ENCODE peak calls at places on chromosome 1, in nine cellular contexts. K, X, H, W, T, S, Q, Y and J are unnamed samples.

GRCh38 chr1:33143181-33143580 is 38.7 kb downstream of the TRIM62 start:
- DNase-seq in K (no peak), X (no peak), H (no peak), W (no peak), T (peak; percentile 81), S (no peak), Q (peak; percentile 37), Y (no peak), J (no peak)

GRCh38 chr1:106608836-106609235 is 447.6 kb upstream of the PRMT6 start:
- DNase-seq in K (no peak), X (no peak), H (no peak), W (no peak), T (peak; percentile 60), S (no peak), Q (no peak), Y (no peak), J (no peak)

GRCh38 chr1:169326644-169327316 is 40.8 kb downstream of the NME7 start:
- DNase-seq in K (no peak), X (no peak), H (no peak), W (no peak), T (peak; percentile 64), S (no peak), Q (no peak), Y (no peak), J (no peak)

GRCh38 chr1:78420185-78420584 is 70.6 kb upstream of the PTGFR start:
- DNase-seq in K (no peak), X (no peak), H (no peak), W (no peak), T (peak; percentile 77), S (no peak), Q (no peak), Y (no peak), J (no peak)

GRCh38 chr1:91148641-91149069 is 126.8 kb upstream of the ZNF644 start:
- DNase-seq in K (peak; percentile 20), X (no peak), H (no peak), W (no peak), T (no peak), S (no peak), Q (no peak), Y (no peak), J (peak; percentile 71)

GRCh38 chr1:17565551-17565971 is 26.1 kb downstream of the ARHGEF10L start:
- DNase-seq in K (no peak), X (no peak), H (no peak), W (no peak), T (no peak), S (no peak), Q (no peak), Y (no peak), J (peak; percentile 37)

GRCh38 chr1:177915641-177916040 is 54.2 kb downstream of the SEC16B start:
- DNase-seq in K (no peak), X (no peak), H (no peak), W (no peak), T (no peak), S (no peak), Q (no peak), Y (no peak), J (no peak)

GRCh38 chr1:229952670-229953520 is 114.1 kb upstream of the GALNT2 start:
- DNase-seq in K (no peak), X (no peak), H (no peak), W (no peak), T (peak; percentile 40), S (no peak), Q (no peak), Y (no peak), J (no peak)

GRCh38 chr1:193260056-193260750 is 73.8 kb upstream of the B3GALT2 start:
- DNase-seq in K (no peak), X (no peak), H (no peak), W (no peak), T (no peak), S (no peak), Q (no peak), Y (no peak), J (no peak)

GRCh38 chr1:193264313-193265065 is 78.1 kb upstream of the B3GALT2 start:
- DNase-seq in K (no peak), X (no peak), H (no peak), W (no peak), T (peak; percentile 72), S (no peak), Q (no peak), Y (no peak), J (no peak)

GRCh38 chr1:193259619-193260018 is 73.2 kb upstream of the B3GALT2 start:
- DNase-seq in K (no peak), X (no peak), H (no peak), W (no peak), T (no peak), S (no peak), Q (no peak), Y (no peak), J (no peak)

GRCh38 chr1:193262661-193263060 is 76.2 kb upstream of the B3GALT2 start:
- DNase-seq in K (no peak), X (no peak), H (no peak), W (no peak), T (no peak), S (no peak), Q (no peak), Y (no peak), J (no peak)

DNA sequence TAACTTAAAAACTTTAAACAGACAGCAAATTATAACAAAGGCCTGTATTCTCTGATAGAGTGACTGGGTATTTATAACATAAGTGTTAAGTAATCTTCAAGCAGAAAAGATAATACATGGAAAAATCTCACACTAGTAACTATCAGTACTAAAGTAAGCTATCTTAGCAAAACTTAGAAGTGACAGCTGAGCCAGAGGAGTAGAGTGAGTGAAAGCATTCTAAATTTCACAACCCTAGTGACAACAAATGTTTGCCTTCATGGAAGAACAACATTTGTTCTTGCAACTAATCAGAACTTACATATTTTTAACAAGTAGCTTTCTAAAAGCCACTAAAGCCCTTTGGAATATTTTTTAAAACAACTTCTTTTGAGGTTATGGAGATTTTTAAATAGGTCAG is 74.5 kb upstream of the B3GALT2 start:
- DNase-seq in K (no peak), X (no peak), H (no peak), W (no peak), T (no peak), S (no peak), Q (no peak), Y (no peak), J (no peak)
- H3K4me1 ChIP-seq in K (no peaks in the 10 kb centered on the region), X (peaks cover 8% of the 10 kb centered on the region), H (no peaks in the 10 kb centered on the region), W (no peaks in the 10 kb centered on the region), T (no peaks in the 10 kb centered on the region), S (no peaks in the 10 kb centered on the region), Q (no peaks in the 10 kb centered on the region), Y (no peaks in the 10 kb centered on the region), J (no peaks in the 10 kb centered on the region)

GRCh38 chr1:199546323-199546722 is 481.2 kb upstream of the NR5A2 start:
- DNase-seq in K (no peak), X (no peak), H (no peak), W (no peak), T (peak; percentile 29), S (no peak), Q (no peak), Y (no peak), J (no peak)

GRCh38 chr1:199550384-199551067 is 477.0 kb upstream of the NR5A2 start:
- DNase-seq in K (no peak), X (no peak), H (no peak), W (no peak), T (peak; percentile 32), S (no peak), Q (no peak), Y (no peak), J (no peak)

GRCh38 chr1:199549424-199549823 is 478.1 kb upstream of the NR5A2 start:
- DNase-seq in K (no peak), X (no peak), H (no peak), W (no peak), T (peak; percentile 50), S (no peak), Q (no peak), Y (no peak), J (no peak)

GRCh38 chr1:199545780-199546179 is 481.7 kb upstream of the NR5A2 start:
- DNase-seq in K (no peak), X (no peak), H (no peak), W (no peak), T (no peak), S (no peak), Q (no peak), Y (peak; percentile 15), J (no peak)
- TF ChIP-seq CTCF in K (no peak), X (no peak), H (no peak), W (no peak), T (peak; percentile 23), S (no peak), Q (no peak), Y (no peak), J (no peak)

GRCh38 chr1:228477263-228477662 is 9.9 kb upstream of the RNF187 start:
- DNase-seq in K (no peak), X (no peak), H (no peak), W (no peak), T (no peak), S (no peak), Q (no peak), Y (no peak), J (no peak)

GRCh38 chr1:228474507-228474906 is 12.7 kb upstream of the RNF187 start:
- DNase-seq in K (no peak), X (no peak), H (no peak), W (no peak), T (no peak), S (no peak), Q (no peak), Y (no peak), J (no peak)

GRCh38 chr1:228483789-228484188 is 3.4 kb upstream of the RNF187 start:
- DNase-seq in K (no peak), X (no peak), H (no peak), W (no peak), T (no peak), S (no peak), Q (no peak), Y (no peak), J (no peak)

GRCh38 chr1:228478326-228478725 is 8.9 kb upstream of the RNF187 start:
- DNase-seq in K (no peak), X (no peak), H (no peak), W (no peak), T (no peak), S (no peak), Q (no peak), Y (no peak), J (no peak)

DNA sequence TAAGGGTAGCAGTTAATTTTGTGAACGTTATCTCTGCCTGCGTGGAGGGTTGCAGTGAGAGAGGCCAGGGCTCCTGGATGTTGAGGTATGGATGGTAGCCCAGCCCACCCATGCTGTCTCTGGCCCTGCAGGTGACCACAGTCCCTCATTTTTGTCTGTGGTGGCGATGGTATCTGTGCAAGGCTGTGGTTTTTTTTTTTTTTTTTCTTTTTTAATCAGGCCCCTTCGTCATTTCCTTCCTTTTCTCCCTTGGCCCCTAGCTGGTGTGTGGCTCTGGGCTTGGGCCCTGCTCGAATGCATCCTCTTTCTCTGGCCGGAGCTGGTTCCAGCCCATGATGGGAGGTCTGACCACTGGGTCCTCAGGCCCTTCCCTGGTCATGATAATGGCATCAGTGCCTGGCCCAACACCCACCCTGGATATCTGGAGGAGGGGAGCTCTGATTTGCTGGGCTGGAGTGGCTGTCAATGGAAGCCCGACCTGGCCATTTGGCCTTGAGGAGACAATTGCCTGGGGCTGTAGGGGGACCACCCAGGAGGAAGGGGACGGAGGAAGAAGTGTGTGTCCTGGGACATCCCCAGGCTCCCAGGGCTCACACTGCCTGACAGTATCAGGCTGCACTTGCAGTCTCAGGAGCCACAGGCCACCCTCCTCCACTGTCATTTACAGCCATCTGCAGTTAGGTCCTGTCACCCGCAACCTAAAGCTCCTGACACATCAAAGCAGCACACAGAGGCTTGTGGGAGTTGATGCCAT is 8.1 kb upstream of the RNF187 start:
- DNase-seq in K (no peak), X (no peak), H (no peak), W (no peak), T (no peak), S (no peak), Q (no peak), Y (no peak), J (no peak)
- H3K4me1 ChIP-seq in K (no peaks in the 10 kb centered on the region), X (no peaks in the 10 kb centered on the region), H (peaks cover 9% of the 10 kb centered on the region), W (no peaks in the 10 kb centered on the region), T (no peaks in the 10 kb centered on the region), S (no peaks in the 10 kb centered on the region), Q (peaks cover 15% of the 10 kb centered on the region), Y (peaks cover 3% of the 10 kb centered on the region), J (no peaks in the 10 kb centered on the region)

GRCh38 chr1:117674521-117675400 is 68.9 kb downstream of the TENT5C start:
- DNase-seq in K (peak; percentile 55), X (no peak), H (no peak), W (no peak), T (peak; percentile 31), S (no peak), Q (no peak), Y (no peak), J (peak; percentile 22)
- TF ChIP-seq CTCF in K (no peak), X (no peak), H (peak; percentile 41), W (no peak), T (peak; percentile 32), S (no peak), Q (peak; percentile 49), Y (no peak), J (no peak)